ENCODE peak calls at places on chromosomes 12 and 14, in six cellular contexts. U, Q, J, A, M and P are unnamed samples. For H3K4me1, the result is how much of the 10 kb centered on the place peaks cover.

GRCh38 chr14:36254020-36254614 is 66.3 kb downstream of the MBIP start:
- DNase-seq in Q (no peak), J (no peak), U (no peak), M (no peak), A (peak), P (no peak)

GRCh38 chr14:88793259-88793625 is 489 bp upstream of the EML5 start:
- DNase-seq in J (no peak), A (no peak), U (no peak), M (no peak), Q (no peak), P (no peak)

GRCh38 chr12:41778934-41779333 is 365.7 kb downstream of the GXYLT1 start:
- DNase-seq in M (no peak), U (no peak), A (no peak), Q (no peak), J (no peak), P (no peak)

GRCh38 chr12:46667547-46667946 is 158.2 kb downstream of the SLC38A4 start:
- DNase-seq in A (no peak), M (no peak), Q (no peak), J (no peak), U (no peak), P (no peak)

GRCh38 chr12:124469193-124469888 is 98.1 kb downstream of the NCOR2 start:
- DNase-seq in M (peak), J (no peak), A (peak), Q (no peak), U (no peak), P (no peak)

GRCh38 chr14:24398943-24399801 is at the start of gene NYNRIN:
- DNase-seq in M (peak), A (peak), Q (peak), J (peak), U (no peak), P (peak)

GRCh38 chr14:41604793-41605534 is 1.7 kb upstream of the LRFN5 start:
- DNase-seq in A (no peak), Q (no peak), U (no peak), M (no peak), J (no peak), P (no peak)

GRCh38 chr14:90510208-90510607 is 113.4 kb downstream of the CALM1 start:
- DNase-seq in M (no peak), Q (peak), J (peak), A (no peak), U (no peak), P (peak)

GRCh38 chr12:50685641-50686040 is 78.3 kb upstream of the ATF1 start:
- DNase-seq in Q (no peak), M (no peak), U (no peak), J (no peak), A (no peak), P (no peak)

GRCh38 chr14:105411985-105412767 is 7.5 kb upstream of the MTA1 start:
- DNase-seq in U (no peak), M (no peak), Q (no peak), J (no peak), A (no peak), P (no peak)
- H3K4me1 ChIP-seq in U (under half), M (under half), Q (under half), J (under half), A (under half), P (under half)

GRCh38 chr12:55839345-55840140 is 3.2 kb downstream of the MMP19 start:
- DNase-seq in A (no peak), J (no peak), U (no peak), M (peak), Q (no peak), P (peak)
- TF ChIP-seq POLR2AphosphoS5 in A (no peak), J (no peak), U (no peak), M (no peak), Q (no peak), P (no peak)

GRCh38 chr14:43413094-43413493 is 1094.0 kb downstream of the FSCB start:
- DNase-seq in Q (no peak), M (no peak), U (no peak), J (no peak), A (no peak), P (no peak)

GRCh38 chr14:43407721-43408120 is 1099.4 kb downstream of the FSCB start:
- DNase-seq in Q (no peak), U (no peak), J (no peak), M (no peak), A (no peak), P (no peak)

GRCh38 chr14:43410631-43411030 is 1096.5 kb downstream of the FSCB start:
- DNase-seq in A (no peak), M (no peak), J (no peak), U (no peak), Q (no peak), P (no peak)

GRCh38 chr14:43408472-43408871 is 1098.6 kb downstream of the FSCB start:
- DNase-seq in M (no peak), Q (no peak), U (no peak), A (no peak), J (no peak), P (no peak)

DNA sequence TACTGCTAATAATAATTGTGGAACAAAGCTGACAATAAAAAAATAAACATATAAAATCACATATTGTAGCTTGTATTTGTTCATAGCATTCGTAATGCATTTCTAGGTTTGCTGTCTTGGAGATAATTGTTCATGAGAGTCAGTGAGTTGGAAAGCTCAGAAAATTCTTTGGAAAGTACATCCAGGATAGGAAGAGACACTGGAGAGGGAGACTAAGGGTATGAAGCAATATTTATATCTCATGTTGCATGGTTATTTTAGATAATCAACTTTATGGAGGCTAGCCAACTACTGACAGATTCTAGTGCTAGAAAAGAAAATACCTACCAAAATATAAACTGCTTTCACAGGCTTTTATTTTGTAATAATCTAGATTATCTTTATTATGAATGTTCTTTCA is 1095.2 kb downstream of the FSCB start:
- DNase-seq in U (no peak), M (no peak), A (no peak), Q (no peak), J (no peak), P (no peak)
- TF ChIP-seq EP300 in U (no peak), M (no peak), A (no peak), Q (no peak), J (no peak), P (no peak)

DNA sequence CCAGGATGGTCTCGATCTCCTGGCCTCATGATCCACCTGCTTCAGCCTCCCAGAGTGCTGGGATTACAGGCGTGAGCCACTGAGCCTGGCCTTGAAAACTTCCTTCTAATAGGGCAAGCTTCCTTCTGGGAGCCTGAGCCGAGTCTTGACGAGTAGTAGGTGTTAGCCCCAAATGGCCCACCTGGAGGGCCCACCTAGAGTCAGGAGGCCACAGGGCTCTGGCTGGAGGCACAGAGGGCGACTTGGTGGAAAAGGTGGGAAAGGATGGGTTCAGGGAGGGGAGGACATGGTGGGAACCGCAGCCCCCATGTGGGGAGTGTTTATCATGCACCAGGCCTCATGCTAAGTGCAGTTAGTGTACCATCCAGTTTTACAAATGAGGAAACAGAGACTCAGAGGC is 3.0 kb upstream of the LRP1-AS start:
- DNase-seq in M (no peak), Q (no peak), U (no peak), J (no peak), A (no peak), P (no peak)
- H3K4me1 ChIP-seq in M (under half), Q (half or more), U (under half), J (half or more), A (under half), P (half or more)